ENCODE peak calls at places on chromosomes 1 and 21, in eight cellular contexts. T is neural progenitor cell; S is left lung; B is CD8-positive, alpha-beta T cell; X is IMR-90; V is upper lobe of right lung; A is chondrocyte; Q is ovary. E is an unnamed sample.

GRCh38 chr21:36027352-36027751 is 33.0 kb downstream of the SETD4 start:
- DNase-seq in V (no peak), X (peak), B (no peak), Q (no peak), S (no peak), A (no peak), T (no peak), E (no peak)

GRCh38 chr1:156911587-156912298 is 8.7 kb upstream of the LRRC71 start:
- DNase-seq in B (no peak), T (no peak), S (no peak), X (no peak), V (no peak), A (no peak), Q (no peak), E (no peak)

GRCh38 chr1:50847303-50847702 is 112.8 kb downstream of the FAF1 start:
- DNase-seq in Q (no peak), S (no peak), V (no peak), B (no peak), X (no peak), T (no peak), A (no peak), E (no peak)

GRCh38 chr1:155106862-155107261 is 20.8 kb upstream of the EFNA1 start:
- DNase-seq in S (no peak), X (no peak), V (no peak), T (no peak), Q (no peak), B (no peak), A (no peak), E (no peak)

GRCh38 chr1:230425252-230426061 is 675 bp downstream of the PGBD5 start:
- DNase-seq in A (no peak), X (no peak), B (no peak), S (no peak), V (no peak), Q (no peak), T (peak), E (no peak)

GRCh38 chr21:34574581-34574980 is 40.3 kb downstream of the RCAN1 start:
- DNase-seq in X (no peak), T (no peak), S (no peak), V (no peak), A (no peak), B (no peak), Q (no peak), E (no peak)

GRCh38 chr1:33310702-33311101 is 10.2 kb downstream of the A3GALT2 start:
- DNase-seq in X (no peak), S (no peak), A (peak), Q (no peak), T (no peak), B (no peak), V (peak), E (no peak)

GRCh38 chr1:184513966-184514365 is 127.1 kb downstream of the C1orf21 start:
- DNase-seq in V (no peak), Q (peak), T (no peak), B (no peak), X (peak), A (no peak), S (peak), E (no peak)

GRCh38 chr1:200401263-200401662 is 8.6 kb downstream of the ZNF281 start:
- DNase-seq in A (no peak), X (no peak), B (no peak), Q (no peak), S (no peak), V (no peak), T (no peak), E (no peak)

GRCh38 chr1:5595531-5596170 is 396.6 kb downstream of the NPHP4 start:
- DNase-seq in T (no peak), B (no peak), S (no peak), V (no peak), Q (no peak), X (no peak), A (no peak), E (no peak)

GRCh38 chr1:174700775-174701174 is 253.0 kb downstream of the GPR52 start:
- DNase-seq in X (no peak), B (no peak), Q (no peak), T (no peak), A (no peak), S (no peak), V (no peak), E (no peak)

GRCh38 chr1:217435159-217435558 is 195.7 kb downstream of the GPATCH2 start:
- DNase-seq in Q (no peak), X (no peak), S (no peak), T (peak), B (no peak), V (no peak), A (no peak), E (peak)

GRCh38 chr1:201655243-201655642 is 116.3 kb downstream of the NAV1 start:
- DNase-seq in T (peak), V (no peak), X (peak), A (no peak), B (no peak), S (no peak), Q (no peak), E (no peak)

GRCh38 chr1:214270097-214270635 is 10.8 kb upstream of the SMYD2 start:
- DNase-seq in X (no peak), S (no peak), V (no peak), Q (no peak), T (no peak), A (no peak), B (no peak), E (no peak)

GRCh38 chr1:61079276-61079897 is 3.0 kb upstream of the NFIA start:
- DNase-seq in A (no peak), X (no peak), Q (no peak), S (no peak), V (no peak), T (no peak), B (no peak), E (no peak)

GRCh38 chr1:76095800-76096199 is 21.3 kb downstream of the ST6GALNAC3 start:
- DNase-seq in A (no peak), Q (no peak), S (no peak), T (no peak), V (no peak), X (no peak), B (no peak), E (no peak)

GRCh38 chr1:248872752-248873408 is 14.0 kb upstream of the ZNF692 start:
- DNase-seq in A (no peak), T (peak), B (no peak), V (peak), Q (peak), S (peak), X (peak), E (no peak)

GRCh38 chr1:186125035-186125434 is 250.0 kb downstream of the TPR start:
- DNase-seq in T (no peak), V (no peak), B (no peak), S (no peak), Q (no peak), X (no peak), A (no peak), E (no peak)

GRCh38 chr1:59485171-59485570 is 188.3 kb downstream of the FGGY start:
- DNase-seq in T (no peak), S (no peak), Q (no peak), V (no peak), A (no peak), B (no peak), X (no peak), E (no peak)

GRCh38 chr1:115537415-115537814 is 104.4 kb upstream of the VANGL1 start:
- DNase-seq in Q (no peak), X (no peak), S (no peak), A (no peak), B (no peak), T (no peak), V (no peak), E (no peak)

GRCh38 chr1:98121661-98122060 is 200.8 kb upstream of the DPYD start:
- DNase-seq in V (no peak), S (no peak), Q (no peak), X (peak), T (no peak), A (no peak), B (no peak), E (no peak)

GRCh38 chr1:244789731-244790130 is 45.7 kb upstream of the COX20 start:
- DNase-seq in Q (no peak), X (no peak), A (no peak), B (no peak), V (no peak), T (no peak), S (no peak), E (no peak)

GRCh38 chr1:208243522-208243850 is 698 bp downstream of the PLXNA2 start:
- DNase-seq in T (peak), V (no peak), A (no peak), B (no peak), X (no peak), S (no peak), Q (no peak), E (no peak)

GRCh38 chr1:203120325-203121138 is 7.0 kb upstream of the ADORA1 start:
- DNase-seq in T (no peak), S (no peak), Q (no peak), X (no peak), A (peak), V (no peak), B (no peak), E (peak)

GRCh38 chr1:76254165-76255043 is 179.9 kb downstream of the ST6GALNAC3 start:
- DNase-seq in Q (no peak), X (no peak), A (no peak), T (no peak), S (no peak), V (no peak), B (no peak), E (no peak)

GRCh38 chr1:108000620-108001105 is 35.7 kb upstream of the VAV3 start:
- DNase-seq in A (no peak), B (no peak), X (peak), S (peak), V (no peak), Q (peak), T (no peak), E (no peak)

DNA sequence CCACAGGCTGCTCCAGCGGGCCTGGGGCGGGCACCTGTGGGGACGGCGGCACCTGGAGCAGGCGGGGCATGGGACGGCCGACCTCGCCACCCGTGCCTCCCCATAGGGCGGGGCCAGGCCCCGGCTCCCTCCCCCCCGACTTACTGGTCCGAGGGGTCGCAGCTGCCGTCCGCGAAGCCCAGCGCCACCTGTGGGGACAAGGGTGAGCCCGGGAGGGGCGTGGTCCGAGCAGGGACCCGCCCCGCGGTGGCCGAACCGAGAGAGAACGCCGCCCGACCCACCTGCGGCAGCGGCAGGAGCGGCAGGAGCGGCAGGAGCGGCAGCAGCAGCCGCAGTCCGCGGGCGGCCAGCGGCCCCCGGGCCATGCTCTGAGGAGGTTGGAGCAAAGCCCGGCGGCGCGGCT is at the start of gene TMEM52:
- DNase-seq in T (no peak), X (no peak), A (peak), S (no peak), V (no peak), B (no peak), Q (no peak), E (no peak)
- TF ChIP-seq CTCF in T (peak), X (no peak), A (peak), S (no peak), V (no peak), B (no peak), Q (no peak), E (no peak)

DNA sequence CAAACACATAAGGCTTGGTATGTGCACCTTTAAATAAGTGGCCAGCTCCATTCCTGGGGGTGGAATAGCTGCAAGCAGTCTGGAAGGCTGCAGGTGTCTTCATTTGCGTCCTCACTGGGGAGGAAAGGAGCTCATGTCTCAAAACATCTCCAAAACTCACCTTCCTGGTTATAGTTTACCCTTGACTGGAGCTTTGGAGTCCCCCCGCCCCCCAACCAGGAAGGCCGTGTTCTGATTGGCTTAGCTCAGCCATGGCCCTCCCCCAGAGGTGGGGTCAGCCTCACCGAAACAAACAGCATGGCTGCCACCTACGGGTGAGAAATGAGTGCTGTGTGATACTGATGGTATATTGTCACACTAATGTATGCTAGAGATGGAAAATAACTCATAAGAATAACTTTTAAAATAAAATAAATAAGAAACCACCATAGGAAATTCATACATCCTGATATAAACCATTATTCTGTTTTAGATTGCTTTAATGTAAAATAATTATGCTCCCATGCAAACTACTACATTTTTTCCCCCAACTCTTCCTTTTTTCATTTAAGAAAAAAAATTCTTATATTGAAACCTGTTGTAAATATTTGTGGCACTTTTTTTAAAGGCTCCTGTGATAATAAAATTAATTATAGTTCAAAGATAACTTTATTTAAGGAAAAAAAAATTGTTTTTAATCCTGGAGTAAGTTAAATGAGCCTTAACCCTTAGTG is 90.8 kb downstream of the ZP4 start:
- DNase-seq in T (peak), V (no peak), A (no peak), S (no peak), B (no peak), X (peak), Q (no peak), E (peak)
- TF ChIP-seq CTCF in T (peak), V (no peak), A (peak), S (no peak), B (no peak), X (no peak), Q (no peak), E (peak)

GRCh38 chr21:21828130-21828529 is 829.9 kb downstream of the NCAM2 start:
- DNase-seq in S (no peak), V (no peak), T (no peak), Q (no peak), X (no peak), B (no peak), A (no peak), E (no peak)

DNA sequence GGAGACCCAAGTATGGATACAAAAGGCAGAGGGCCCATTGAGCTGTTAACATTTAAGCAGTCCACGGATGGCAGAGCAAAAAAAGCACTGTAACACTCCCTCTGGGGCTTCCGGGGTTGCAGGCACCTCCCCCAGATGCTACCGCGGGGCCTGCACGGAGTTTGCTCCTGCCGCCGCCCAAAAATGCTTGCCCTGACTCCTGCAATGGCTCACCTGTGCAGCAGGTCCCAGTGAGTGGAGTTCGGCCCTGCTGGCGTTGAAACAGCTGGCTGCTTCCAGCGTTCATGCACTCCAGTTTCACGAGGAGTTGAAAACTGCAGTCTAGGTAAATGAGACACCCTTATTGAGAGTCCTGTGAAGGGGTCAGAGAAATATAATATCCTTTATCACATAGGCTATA is 832.8 kb downstream of the NCAM2 start:
- DNase-seq in S (no peak), A (peak), Q (no peak), B (no peak), X (no peak), V (no peak), T (no peak), E (no peak)
- TF ChIP-seq CTCF in S (no peak), A (no peak), Q (no peak), B (no peak), X (no peak), V (no peak), T (no peak), E (no peak)

DNA sequence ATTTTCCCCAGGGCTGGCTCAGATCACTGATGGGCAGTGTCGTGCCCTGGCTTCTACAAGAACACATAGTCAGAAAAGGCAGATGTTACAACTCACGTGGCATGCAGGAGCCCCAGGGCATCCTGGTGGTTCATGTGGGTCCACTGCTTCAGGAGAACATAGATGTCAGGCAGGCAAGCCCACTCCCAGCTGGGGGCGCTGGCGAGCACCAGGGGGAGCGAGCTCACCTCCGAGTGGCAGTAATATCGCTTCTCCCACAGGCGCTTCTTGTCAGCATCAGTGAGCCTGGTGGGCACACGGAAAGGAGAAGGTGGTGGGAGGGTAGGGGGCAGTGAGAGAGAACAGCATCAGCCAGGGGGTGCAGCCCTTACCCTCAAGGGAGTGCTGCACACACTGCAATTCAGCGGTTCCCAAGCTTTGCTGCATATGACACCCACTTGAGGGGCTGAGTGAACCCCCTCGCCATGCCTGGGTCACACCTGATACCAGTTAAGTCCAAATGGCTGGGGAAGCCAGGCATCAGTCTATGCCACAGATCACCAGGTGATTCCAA is 34.3 kb upstream of the PPP1R15B start:
- DNase-seq in X (peak), Q (no peak), S (no peak), A (no peak), T (peak), B (no peak), V (peak), E (no peak)
- TF ChIP-seq CTCF in X (peak), Q (no peak), S (no peak), A (no peak), T (peak), B (no peak), V (no peak), E (peak)

DNA sequence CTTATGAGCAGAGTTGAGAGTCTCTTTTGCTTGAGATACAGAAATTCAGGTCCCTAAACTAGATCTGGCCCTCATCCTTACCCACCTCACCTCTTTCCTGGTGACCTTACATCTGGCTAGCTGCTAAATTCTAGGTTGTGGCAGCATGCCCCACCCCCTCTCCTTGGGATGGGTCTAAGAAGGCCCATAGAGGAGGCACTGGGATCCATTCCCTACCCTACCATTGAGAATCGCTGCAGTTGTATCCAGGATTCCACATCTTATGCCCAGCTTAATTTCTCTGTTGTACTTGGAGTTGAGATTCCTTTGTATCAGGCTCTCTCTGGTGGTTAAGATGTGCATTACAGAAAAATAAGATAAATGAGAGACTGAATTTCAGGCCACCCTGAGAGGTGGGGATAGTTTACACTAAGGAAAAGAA is 9.5 kb upstream of the TMEM39B start:
- DNase-seq in X (peak), V (no peak), S (no peak), A (no peak), Q (no peak), T (no peak), B (no peak), E (peak)
- TF ChIP-seq CTCF in X (peak), V (peak), S (peak), A (peak), Q (peak), T (peak), B (peak), E (peak)

DNA sequence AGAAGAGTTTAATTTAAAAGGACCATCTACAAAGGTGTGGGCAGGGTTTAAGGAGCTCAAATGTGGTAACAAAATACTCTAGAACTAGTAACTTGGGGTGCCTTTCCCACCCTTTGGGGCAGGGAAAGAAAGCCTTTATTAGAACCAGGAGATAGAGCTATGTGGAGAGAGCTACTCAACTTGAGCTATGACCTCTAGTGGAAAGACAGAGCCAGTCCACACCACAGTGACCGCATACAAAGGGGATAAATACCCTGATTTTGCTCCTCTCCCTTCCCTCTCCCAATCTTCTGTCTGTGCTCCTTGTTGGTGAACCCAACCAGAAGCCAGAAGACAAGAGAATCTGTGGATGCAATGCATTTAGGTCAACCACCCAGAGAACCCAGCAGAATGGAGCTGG is 54.4 kb upstream of the JAK1 start:
- DNase-seq in V (no peak), S (no peak), X (peak), B (no peak), Q (no peak), T (peak), A (no peak), E (no peak)
- TF ChIP-seq CTCF in V (peak), S (no peak), X (peak), B (no peak), Q (no peak), T (peak), A (peak), E (no peak)

GRCh38 chr1:197924516-197925123 is 7.4 kb downstream of the LHX9 start:
- DNase-seq in S (no peak), Q (peak), B (no peak), X (peak), T (peak), A (no peak), V (no peak), E (no peak)
- TF ChIP-seq CTCF in S (peak), Q (peak), B (peak), X (peak), T (peak), A (peak), V (peak), E (peak)

GRCh38 chr21:39048574-39048973 is 134.7 kb downstream of the PSMG1 start:
- DNase-seq in Q (no peak), V (no peak), S (no peak), X (peak), A (no peak), B (no peak), T (no peak), E (no peak)
- TF ChIP-seq CTCF in Q (no peak), V (no peak), S (no peak), X (no peak), A (no peak), B (no peak), T (no peak), E (no peak)

GRCh38 chr1:27127419-27127818 is 27.5 kb downstream of the SLC9A1 start:
- DNase-seq in B (no peak), V (no peak), Q (no peak), S (no peak), T (peak), A (no peak), X (no peak), E (no peak)
- TF ChIP-seq CTCF in B (no peak), V (no peak), Q (no peak), S (no peak), T (peak), A (peak), X (peak), E (no peak)